ENCODE peak calls at places on chromosomes 2 and 18, in seven cellular contexts. B is heart left ventricle, V is aorta, H is psoas muscle, D is cardiac fibroblast, U is left ventricle myocardium inferior, O is fibroblast of lung. P is an unnamed sample.

GRCh38 chr2:128549646-128550260 is 231.1 kb upstream of the HS6ST1 start:
- DNase-seq in D (no peak), U (no peak), B (no peak), O (no peak), V (no peak), H (no peak), P (no peak)

GRCh38 chr2:216450784-216451183 is 38.5 kb downstream of the SMARCAL1 start:
- DNase-seq in H (no peak), V (no peak), O (no peak), D (no peak), B (no peak), U (peak), P (no peak)

GRCh38 chr2:186348200-186348599 is 137.9 kb upstream of the ZC3H15 start:
- DNase-seq in V (no peak), D (peak), O (peak), B (no peak), U (no peak), H (no peak), P (no peak)

GRCh38 chr2:138079976-138080375 is 115.7 kb downstream of the HNMT start:
- DNase-seq in U (no peak), B (no peak), H (no peak), V (no peak), D (peak), O (no peak), P (no peak)

GRCh38 chr18:29652797-29653196 is 1389.7 kb downstream of the DSC3 start:
- DNase-seq in D (no peak), B (no peak), V (no peak), H (no peak), O (peak), U (no peak), P (no peak)

GRCh38 chr2:10312437-10312957 is 9.8 kb downstream of the HPCAL1 start:
- DNase-seq in D (no peak), H (no peak), U (no peak), O (no peak), V (no peak), B (no peak), P (no peak)

GRCh38 chr2:100786297-100786658 is 33.7 kb upstream of the NPAS2 start:
- DNase-seq in V (no peak), D (peak), B (no peak), H (no peak), U (peak), O (peak), P (no peak)

GRCh38 chr2:49162151-49162550 is 7.8 kb upstream of the FSHR start:
- DNase-seq in D (no peak), V (no peak), H (no peak), U (no peak), B (no peak), O (peak), P (no peak)

GRCh38 chr2:143950675-143951074 is 569.2 kb downstream of the ZEB2 start:
- DNase-seq in D (no peak), V (no peak), H (no peak), B (no peak), O (no peak), U (no peak), P (no peak)

GRCh38 chr2:200159829-200160781 is 146.4 kb upstream of the SPATS2L start:
- DNase-seq in U (no peak), O (peak), B (no peak), D (peak), V (no peak), H (no peak), P (no peak)

GRCh38 chr2:238947920-238948710 is 100.2 kb downstream of the TWIST2 start:
- DNase-seq in O (peak), D (peak), U (peak), V (peak), B (no peak), H (no peak), P (no peak)

GRCh38 chr2:218855305-218856167 is 4.1 kb upstream of the WNT6 start:
- DNase-seq in D (no peak), V (peak), H (peak), U (no peak), B (no peak), O (no peak), P (no peak)

GRCh38 chr2:45860136-45861106 is 208.9 kb downstream of the PRKCE start:
- DNase-seq in U (peak), H (peak), V (no peak), O (peak), B (peak), D (peak), P (peak)

GRCh38 chr2:66440692-66441091 is 5.8 kb downstream of the MEIS1 start:
- DNase-seq in V (no peak), H (peak), B (peak), D (peak), O (no peak), U (peak), P (no peak)

GRCh38 chr2:227703280-227703732 is 14.5 kb downstream of the SLC19A3 start:
- DNase-seq in D (peak), U (no peak), H (no peak), B (no peak), O (peak), V (no peak), P (no peak)

GRCh38 chr2:228545041-228545440 is 363.6 kb upstream of the SPHKAP start:
- DNase-seq in H (no peak), U (no peak), D (peak), O (peak), V (no peak), B (no peak), P (no peak)

GRCh38 chr2:33190393-33190937 is 243.7 kb downstream of the LTBP1 start:
- DNase-seq in B (no peak), U (no peak), H (no peak), O (peak), V (no peak), D (no peak), P (no peak)

GRCh38 chr2:110732422-110733413 is at the start of gene ACOXL:
- DNase-seq in O (no peak), V (no peak), B (peak), H (no peak), D (no peak), U (no peak), P (no peak)

GRCh38 chr18:11752116-11752911 is 63.2 kb downstream of the GNAL start:
- DNase-seq in B (no peak), V (no peak), O (peak), U (no peak), D (peak), H (no peak), P (no peak)
- H3K4me3 ChIP-seq in B (peak), V (no peak), O (no peak), U (peak), D (no peak), H (peak), P (no peak)

GRCh38 chr2:85585781-85586105 is 1.5 kb downstream of the VAMP5 start:
- DNase-seq in O (peak), U (no peak), H (no peak), B (no peak), D (peak), V (no peak), P (no peak)
- H3K4me3 ChIP-seq in O (no peak), U (peak), H (peak), B (peak), D (no peak), V (no peak), P (no peak)

GRCh38 chr2:113324684-113325160 is 46.0 kb upstream of the PAX8 start:
- DNase-seq in U (peak), O (peak), H (peak), B (peak), D (peak), V (peak), P (peak)
- H3K4me3 ChIP-seq in U (peak), O (peak), H (peak), B (peak), D (peak), V (peak), P (peak)

GRCh38 chr2:133788391-133788790 is 220.1 kb upstream of the NCKAP5 start:
- DNase-seq in V (no peak), D (peak), H (no peak), B (no peak), U (no peak), O (peak), P (no peak)

GRCh38 chr2:133790706-133791105 is 222.4 kb upstream of the NCKAP5 start:
- DNase-seq in O (peak), V (no peak), H (no peak), D (peak), B (no peak), U (no peak), P (no peak)

GRCh38 chr2:133792223-133792622 is 224.0 kb upstream of the NCKAP5 start:
- DNase-seq in O (no peak), V (no peak), D (no peak), H (no peak), B (no peak), U (no peak), P (no peak)

GRCh38 chr2:133789743-133790142 is 221.5 kb upstream of the NCKAP5 start:
- DNase-seq in H (no peak), O (no peak), V (no peak), D (no peak), U (no peak), B (no peak), P (peak)

DNA sequence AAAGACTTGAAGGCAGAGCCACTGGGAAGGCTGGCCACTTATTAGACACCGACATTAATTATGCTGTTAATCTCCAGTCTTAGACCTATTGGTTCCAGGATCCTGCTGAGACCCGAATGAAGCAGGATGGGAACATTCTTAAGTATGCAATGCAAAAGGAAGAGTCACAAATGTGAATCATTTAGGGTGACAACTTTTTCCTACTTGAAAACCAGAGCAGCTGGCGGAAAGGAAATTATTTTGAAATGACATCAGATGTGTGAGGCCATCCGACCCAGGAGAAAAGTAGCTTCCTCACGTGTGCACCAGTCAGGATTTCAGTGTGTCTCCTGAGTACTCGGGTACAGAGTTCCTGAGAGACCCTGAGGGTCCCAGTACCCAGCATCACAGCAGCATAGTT is 222.9 kb upstream of the NCKAP5 start:
- DNase-seq in V (no peak), O (peak), D (peak), H (no peak), U (no peak), B (no peak), P (no peak)
- H3K4me3 ChIP-seq in V (no peak), O (no peak), D (no peak), H (no peak), U (no peak), B (no peak), P (no peak)

GRCh38 chr2:74959106-74959751 is 786 bp downstream of the POLE4 start:
- DNase-seq in U (no peak), V (no peak), H (no peak), D (no peak), O (no peak), B (no peak), P (no peak)

GRCh38 chr2:74958277-74959105 is at the start of gene POLE4:
- DNase-seq in V (peak), U (peak), H (peak), D (peak), O (peak), B (peak), P (peak)

GRCh38 chr2:74954500-74954874 is 4.0 kb upstream of the POLE4 start:
- DNase-seq in D (no peak), O (no peak), B (no peak), H (no peak), V (no peak), U (no peak), P (no peak)

GRCh38 chr2:74953796-74954499 is 4.5 kb upstream of the POLE4 start:
- DNase-seq in U (no peak), H (no peak), O (no peak), D (no peak), B (no peak), V (no peak), P (no peak)

DNA sequence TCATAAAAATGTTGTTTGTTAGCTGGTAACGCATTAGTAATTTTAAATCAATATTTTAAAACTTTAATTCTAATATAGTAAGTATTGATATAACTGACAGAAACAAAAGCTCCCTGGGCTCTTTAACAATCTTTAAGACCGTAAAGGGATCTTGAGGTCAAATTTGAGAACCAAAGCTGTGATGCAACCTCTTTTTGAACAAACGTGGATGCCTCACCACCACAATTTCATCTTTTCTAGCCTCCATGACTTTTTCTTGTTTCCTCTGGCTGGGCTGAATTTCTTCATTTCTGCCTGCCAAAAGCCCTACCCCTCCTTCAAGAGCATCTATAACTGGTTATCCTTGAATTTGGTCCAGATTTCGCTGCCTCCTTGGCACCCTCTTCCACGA is 562 bp upstream of the POLE4 start:
- DNase-seq in H (no peak), B (no peak), V (no peak), D (no peak), U (no peak), O (no peak), P (no peak)
- H3K4me3 ChIP-seq in H (peak), B (peak), V (no peak), D (peak), U (peak), O (peak), P (peak)

DNA sequence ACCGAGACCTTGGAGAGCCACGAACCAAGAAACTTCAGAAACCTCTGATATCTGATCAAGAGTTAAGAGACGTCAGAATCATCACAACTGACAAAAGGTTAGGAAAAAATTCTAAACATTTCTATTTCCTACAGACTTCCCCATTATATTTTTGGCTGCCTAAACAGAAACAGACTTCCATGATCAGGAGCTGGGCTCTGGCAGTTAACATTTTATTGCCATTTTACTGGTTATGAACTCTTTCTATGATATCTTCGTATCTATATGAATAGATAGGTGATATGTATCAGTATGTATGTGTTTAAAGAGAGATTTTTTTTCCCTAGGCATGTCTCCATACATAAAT is 31.1 kb upstream of the PPP1R1C start:
- DNase-seq in H (no peak), U (no peak), V (no peak), B (no peak), O (no peak), D (no peak), P (no peak)
- H3K4me3 ChIP-seq in H (peak), U (peak), V (peak), B (no peak), O (no peak), D (no peak), P (no peak)

GRCh38 chr18:58576641-58577251 is 52.1 kb downstream of the ALPK2 start:
- DNase-seq in D (no peak), B (no peak), O (peak), H (no peak), U (no peak), V (no peak), P (no peak)
- H3K4me3 ChIP-seq in D (no peak), B (no peak), O (no peak), H (peak), U (no peak), V (no peak), P (no peak)

DNA sequence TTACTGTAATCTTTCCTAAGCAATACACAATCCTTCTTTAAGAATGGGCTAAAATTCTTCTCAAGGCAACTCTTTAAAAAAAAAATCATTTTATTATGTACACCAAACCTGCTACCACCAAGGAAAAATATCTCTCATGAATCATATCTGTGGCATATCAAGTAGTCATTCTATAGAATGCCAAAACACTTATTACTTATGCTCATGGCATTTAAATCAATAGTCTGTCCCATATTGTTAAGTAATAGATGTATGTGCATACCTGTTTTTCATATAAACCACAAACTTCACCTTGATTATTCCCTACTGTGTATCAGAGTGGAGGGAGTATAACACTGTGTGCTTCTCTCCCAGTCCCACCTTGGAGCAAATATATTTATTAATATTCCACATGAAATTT is 95.8 kb upstream of the SETBP1 start:
- DNase-seq in D (no peak), O (no peak), U (no peak), V (no peak), B (no peak), H (no peak), P (no peak)
- H3K4me3 ChIP-seq in D (no peak), O (no peak), U (no peak), V (no peak), B (no peak), H (no peak), P (no peak)

GRCh38 chr2:61492476-61492875 is 21.6 kb upstream of the USP34 start:
- DNase-seq in B (no peak), V (no peak), O (no peak), D (no peak), U (no peak), H (no peak), P (no peak)
- H3K4me3 ChIP-seq in B (no peak), V (no peak), O (no peak), D (no peak), U (no peak), H (no peak), P (no peak)

DNA sequence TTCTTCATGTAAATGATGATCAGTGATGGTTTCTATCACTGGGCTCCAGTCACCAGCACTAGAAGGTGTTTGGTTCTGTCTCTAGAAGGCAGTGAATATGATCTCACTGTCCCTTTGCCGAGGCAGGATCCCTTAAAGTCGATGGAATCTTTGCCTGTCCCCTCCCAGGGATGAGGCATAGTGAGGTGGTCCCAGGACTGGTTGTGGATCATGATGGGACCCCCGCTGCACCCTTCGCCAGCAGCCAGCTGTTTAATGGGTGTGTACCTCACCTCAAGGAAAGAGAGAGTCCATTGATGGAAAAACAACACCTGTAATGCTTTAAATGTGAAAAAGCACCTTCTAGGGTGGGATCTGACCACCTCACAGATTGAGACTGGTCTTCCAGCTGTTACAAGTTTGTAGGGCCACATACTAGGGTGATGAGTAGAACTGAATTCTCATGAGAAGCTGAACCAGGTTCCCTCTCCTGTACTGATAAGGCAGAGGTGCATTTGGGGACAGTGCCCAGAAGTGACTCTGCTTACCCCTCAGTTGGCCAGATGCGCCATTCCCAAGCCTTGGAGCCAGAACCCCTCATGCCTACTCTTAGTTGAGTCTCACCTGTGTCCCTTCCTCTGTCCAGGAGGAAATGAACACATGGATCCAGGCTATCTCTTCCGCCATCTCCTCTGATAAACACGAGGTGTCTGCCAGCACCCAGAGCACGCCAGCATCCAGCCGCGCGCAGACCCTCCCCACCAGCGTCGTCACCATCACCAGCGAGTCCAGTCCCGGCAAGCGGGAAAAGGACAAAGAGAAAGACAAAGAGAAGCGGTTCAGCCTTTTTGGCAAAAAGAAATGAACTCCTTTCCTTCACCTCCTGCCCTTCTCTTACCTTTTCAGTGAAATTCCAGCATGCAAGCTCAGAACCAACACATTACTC is 55.5 kb upstream of the EML6 start:
- DNase-seq in V (no peak), U (no peak), B (no peak), D (no peak), O (no peak), H (no peak), P (no peak)
- H3K4me3 ChIP-seq in V (no peak), U (no peak), B (no peak), D (no peak), O (no peak), H (no peak), P (no peak)